ENCODE peak calls at places on chromosomes 2 and 18, in four cellular contexts. One of them, this sample, is unnamed.

GRCh38 chr18:4004176-4004829 is 450.8 kb downstream of the DLGAP1 start:
- DNase-seq in HFF-Myc: no peak
- DNase-seq in SK-N-SH: no peak
- DNase-seq in left lung: no peak
- DNase-seq in this sample: peak; percentile 12

GRCh38 chr2:112714836-112715631 is 5.8 kb upstream of the NT5DC4 start:
- DNase-seq in HFF-Myc: no peak
- DNase-seq in SK-N-SH: no peak
- DNase-seq in left lung: no peak
- DNase-seq in this sample: no peak

GRCh38 chr18:13025233-13025632 is 34.1 kb downstream of the CEP192 start:
- DNase-seq in HFF-Myc: no peak
- DNase-seq in SK-N-SH: no peak
- DNase-seq in left lung: no peak
- DNase-seq in this sample: no peak

GRCh38 chr2:3202926-3203325 is 174.7 kb downstream of the EIPR1 start:
- DNase-seq in HFF-Myc: no peak
- DNase-seq in SK-N-SH: no peak
- DNase-seq in left lung: no peak
- DNase-seq in this sample: no peak

GRCh38 chr2:48707466-48707865 is 48.1 kb downstream of the LHCGR start:
- DNase-seq in HFF-Myc: no peak
- DNase-seq in SK-N-SH: no peak
- DNase-seq in left lung: no peak
- DNase-seq in this sample: peak; percentile 15

GRCh38 chr2:232477751-232478510 is 9.7 kb downstream of the ECEL1 start:
- DNase-seq in HFF-Myc: no peak
- DNase-seq in SK-N-SH: no peak
- DNase-seq in left lung: no peak
- DNase-seq in this sample: no peak

GRCh38 chr18:74840492-74841167 is 243.0 kb downstream of the ZNF407 start:
- DNase-seq in HFF-Myc: peak; percentile 24
- DNase-seq in SK-N-SH: no peak
- DNase-seq in left lung: no peak
- DNase-seq in this sample: no peak

GRCh38 chr2:67600472-67600871 is 203.3 kb downstream of the ETAA1 start:
- DNase-seq in HFF-Myc: no peak
- DNase-seq in SK-N-SH: no peak
- DNase-seq in left lung: no peak
- DNase-seq in this sample: no peak

GRCh38 chr2:33531345-33532059 is 55.1 kb downstream of the RASGRP3 start:
- DNase-seq in HFF-Myc: no peak
- DNase-seq in SK-N-SH: no peak
- DNase-seq in left lung: no peak
- DNase-seq in this sample: peak; percentile 37

GRCh38 chr2:112706170-112706664 is 14.6 kb upstream of the NT5DC4 start:
- DNase-seq in HFF-Myc: no peak
- DNase-seq in SK-N-SH: no peak
- DNase-seq in left lung: no peak
- DNase-seq in this sample: peak; percentile 85

GRCh38 chr2:232800166-232800565 is 23.8 kb upstream of the KCNJ13 start:
- DNase-seq in HFF-Myc: no peak
- DNase-seq in SK-N-SH: no peak
- DNase-seq in left lung: no peak
- DNase-seq in this sample: no peak

GRCh38 chr2:45675130-45675812 is 23.8 kb downstream of the PRKCE start:
- DNase-seq in HFF-Myc: no peak
- DNase-seq in SK-N-SH: peak; percentile 67
- DNase-seq in left lung: no peak
- DNase-seq in this sample: no peak

GRCh38 chr2:10795508-10796046 is 17.0 kb downstream of the PDIA6 start:
- DNase-seq in HFF-Myc: no peak
- DNase-seq in SK-N-SH: no peak
- DNase-seq in left lung: no peak
- DNase-seq in this sample: no peak

GRCh38 chr2:240137596-240138274 is 1.6 kb upstream of the COPS9 start:
- DNase-seq in HFF-Myc: no peak
- DNase-seq in SK-N-SH: no peak
- DNase-seq in left lung: peak; percentile 66
- DNase-seq in this sample: no peak

GRCh38 chr2:204950695-204951094 is 405.4 kb downstream of the PARD3B start:
- DNase-seq in HFF-Myc: no peak
- DNase-seq in SK-N-SH: no peak
- DNase-seq in left lung: no peak
- DNase-seq in this sample: no peak

GRCh38 chr18:74480149-74480651 is 16.0 kb upstream of the CNDP2 start:
- DNase-seq in HFF-Myc: no peak
- DNase-seq in SK-N-SH: no peak
- DNase-seq in left lung: no peak
- DNase-seq in this sample: no peak

GRCh38 chr18:46071894-46072867 is at the start of gene PSTPIP2:
- DNase-seq in HFF-Myc: no peak
- DNase-seq in SK-N-SH: peak; percentile 84
- DNase-seq in left lung: peak; percentile 97
- DNase-seq in this sample: peak; percentile 54

GRCh38 chr2:151518802-151519201 is 109.1 kb downstream of the RIF1 start:
- DNase-seq in HFF-Myc: no peak
- DNase-seq in SK-N-SH: no peak
- DNase-seq in left lung: no peak
- DNase-seq in this sample: no peak

GRCh38 chr2:86393521-86394490 is 47.4 kb upstream of the KDM3A start:
- DNase-seq in HFF-Myc: no peak
- DNase-seq in SK-N-SH: no peak
- DNase-seq in left lung: no peak
- DNase-seq in this sample: peak; percentile 24

GRCh38 chr2:19580830-19581229 is 222.4 kb upstream of the OSR1 start:
- DNase-seq in HFF-Myc: no peak
- DNase-seq in SK-N-SH: no peak
- DNase-seq in left lung: no peak
- DNase-seq in this sample: no peak

GRCh38 chr2:175823291-175824073 is 178.6 kb downstream of the LNPK start:
- DNase-seq in HFF-Myc: no peak
- DNase-seq in SK-N-SH: no peak
- DNase-seq in left lung: no peak
- DNase-seq in this sample: no peak

GRCh38 chr18:50659091-50660003 is 99.5 kb downstream of the MAPK4 start:
- DNase-seq in HFF-Myc: no peak
- DNase-seq in SK-N-SH: no peak
- DNase-seq in left lung: no peak
- DNase-seq in this sample: no peak

GRCh38 chr2:191262436-191262835 is 17.2 kb downstream of the MYO1B start:
- DNase-seq in HFF-Myc: no peak
- DNase-seq in SK-N-SH: no peak
- DNase-seq in left lung: no peak
- DNase-seq in this sample: no peak

GRCh38 chr2:24489465-24489864 is 1.6 kb upstream of the NCOA1 start:
- DNase-seq in HFF-Myc: no peak
- DNase-seq in SK-N-SH: no peak
- DNase-seq in left lung: no peak
- DNase-seq in this sample: no peak

GRCh38 chr2:138846216-138846821 is 66.1 kb upstream of the NXPH2 start:
- DNase-seq in HFF-Myc: no peak
- DNase-seq in SK-N-SH: peak; percentile 47
- DNase-seq in left lung: no peak
- DNase-seq in this sample: peak; percentile 31

DNA sequence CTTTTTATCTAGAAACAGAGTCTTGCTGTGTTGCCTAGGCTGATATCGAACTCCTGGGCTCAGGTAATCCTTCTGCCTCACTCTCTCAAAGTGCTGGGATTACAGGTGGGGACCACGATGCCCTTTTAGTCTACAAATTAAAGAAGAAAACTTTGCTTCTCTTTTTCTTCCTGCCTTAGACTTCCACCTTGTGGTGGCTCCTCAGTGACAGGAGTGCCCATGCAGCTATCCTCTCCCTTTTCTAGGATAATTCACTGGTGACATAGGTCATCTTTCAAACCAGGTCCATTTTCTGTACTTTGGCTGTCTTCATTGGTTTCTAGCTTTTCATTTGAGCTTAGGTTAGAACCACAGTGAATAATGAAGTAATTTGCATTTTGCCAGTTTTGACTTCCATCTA is 13.6 kb downstream of the DCAF17 start:
- DNase-seq in HFF-Myc: no peak
- DNase-seq in SK-N-SH: no peak
- DNase-seq in left lung: no peak
- DNase-seq in this sample: peak; percentile 13
- TF ChIP-seq CTCF in HFF-Myc: no peak
- TF ChIP-seq CTCF in SK-N-SH: no peak
- TF ChIP-seq CTCF in left lung: no peak
- TF ChIP-seq CTCF in this sample: peak; percentile 19

GRCh38 chr2:197496695-197497094 is 2.9 kb downstream of the HSPD1 start:
- DNase-seq in HFF-Myc: no peak
- DNase-seq in SK-N-SH: no peak
- DNase-seq in left lung: no peak
- DNase-seq in this sample: no peak
- H3K4me3 ChIP-seq in HFF-Myc: peak overlapping the region; percentile 71
- H3K4me3 ChIP-seq in SK-N-SH: no peak overlapping the region
- H3K4me3 ChIP-seq in left lung: peak overlapping the region; percentile 94
- H3K4me3 ChIP-seq in this sample: peak overlapping the region; percentile 73

DNA sequence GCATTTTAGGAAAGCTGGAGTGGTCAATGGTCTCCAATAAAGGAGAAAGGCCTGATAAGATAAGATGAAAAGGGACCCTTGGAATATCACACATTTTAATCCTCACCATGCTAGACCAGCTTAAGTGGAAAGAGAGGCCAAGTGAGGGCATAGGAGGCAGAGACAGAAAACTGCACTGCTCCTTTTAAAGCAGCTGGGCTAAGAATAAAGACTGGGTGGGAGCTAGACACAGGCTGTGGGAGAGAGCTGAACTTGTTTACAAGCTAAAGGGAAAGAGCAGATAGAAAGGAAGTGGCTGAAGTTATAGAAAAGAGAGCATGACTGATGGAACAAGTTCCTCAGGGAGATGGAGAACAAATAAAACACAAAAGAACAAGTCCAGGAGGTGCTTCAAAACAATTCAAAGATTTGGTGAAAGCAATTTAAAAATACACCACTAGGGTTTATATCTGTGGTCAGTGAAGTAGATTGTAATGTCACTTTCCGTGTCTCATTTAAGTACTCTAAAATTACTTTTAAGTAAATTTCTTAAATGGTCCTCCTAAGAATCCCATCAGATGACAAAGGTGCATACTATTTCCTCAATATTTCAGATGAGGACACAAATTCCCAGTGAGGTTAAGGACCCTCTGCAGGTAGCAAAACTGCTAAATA is 7.5 kb downstream of the COL5A2 start:
- DNase-seq in HFF-Myc: no peak
- DNase-seq in SK-N-SH: no peak
- DNase-seq in left lung: no peak
- DNase-seq in this sample: no peak
- TF ChIP-seq CTCF in HFF-Myc: no peak
- TF ChIP-seq CTCF in SK-N-SH: peak; percentile 24
- TF ChIP-seq CTCF in left lung: no peak
- TF ChIP-seq CTCF in this sample: no peak

DNA sequence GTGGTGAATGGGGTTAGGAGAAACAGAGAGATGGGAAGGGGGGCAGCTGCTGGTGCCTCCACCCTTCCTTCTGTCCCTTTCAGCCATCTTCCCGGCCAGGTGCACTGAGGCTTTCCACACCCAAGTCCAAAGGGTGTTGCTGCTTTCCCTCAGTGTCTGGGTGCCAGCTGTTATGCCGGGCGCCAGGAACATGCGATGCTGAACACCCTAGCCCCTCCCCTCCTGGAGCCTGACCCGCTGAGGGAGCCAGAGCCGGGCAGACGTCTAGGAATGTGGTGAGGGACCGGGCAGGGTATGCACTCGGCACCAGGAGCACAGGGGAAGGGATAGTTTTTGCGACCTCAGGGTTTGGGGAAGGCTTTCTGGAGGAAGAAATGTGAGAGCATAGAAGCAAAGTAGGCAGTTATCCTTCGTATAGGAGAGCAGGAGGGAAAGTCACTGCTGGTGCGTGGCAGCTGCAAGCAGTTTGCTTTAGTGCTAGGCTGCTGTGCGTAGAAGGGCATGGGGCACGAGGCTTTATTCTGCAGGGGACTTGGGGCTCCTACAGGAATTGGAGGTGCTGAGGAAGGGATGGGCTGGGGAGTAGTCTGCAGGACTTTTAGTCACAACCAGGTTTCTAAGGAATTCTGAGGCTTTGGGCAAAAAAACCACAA is 147.7 kb downstream of the TSN start:
- DNase-seq in HFF-Myc: no peak
- DNase-seq in SK-N-SH: peak; percentile 79
- DNase-seq in left lung: no peak
- DNase-seq in this sample: no peak
- H3K4me3 ChIP-seq in HFF-Myc: no peak overlapping the region
- H3K4me3 ChIP-seq in SK-N-SH: no peak overlapping the region
- H3K4me3 ChIP-seq in left lung: no peak overlapping the region
- H3K4me3 ChIP-seq in this sample: no peak overlapping the region

GRCh38 chr2:61633250-61633649 is 95.1 kb upstream of the XPO1 start:
- DNase-seq in HFF-Myc: no peak
- DNase-seq in SK-N-SH: no peak
- DNase-seq in left lung: no peak
- DNase-seq in this sample: no peak
- TF ChIP-seq CTCF in HFF-Myc: no peak
- TF ChIP-seq CTCF in SK-N-SH: peak; percentile 58
- TF ChIP-seq CTCF in left lung: no peak
- TF ChIP-seq CTCF in this sample: no peak

GRCh38 chr18:43847164-43848091 is 570.1 kb upstream of the SYT4 start:
- DNase-seq in HFF-Myc: peak; percentile 75
- DNase-seq in SK-N-SH: no peak
- DNase-seq in left lung: no peak
- DNase-seq in this sample: no peak
- H3K4me3 ChIP-seq in HFF-Myc: peak overlapping the region; percentile 0
- H3K4me3 ChIP-seq in SK-N-SH: no peak overlapping the region
- H3K4me3 ChIP-seq in left lung: no peak overlapping the region
- H3K4me3 ChIP-seq in this sample: no peak overlapping the region

DNA sequence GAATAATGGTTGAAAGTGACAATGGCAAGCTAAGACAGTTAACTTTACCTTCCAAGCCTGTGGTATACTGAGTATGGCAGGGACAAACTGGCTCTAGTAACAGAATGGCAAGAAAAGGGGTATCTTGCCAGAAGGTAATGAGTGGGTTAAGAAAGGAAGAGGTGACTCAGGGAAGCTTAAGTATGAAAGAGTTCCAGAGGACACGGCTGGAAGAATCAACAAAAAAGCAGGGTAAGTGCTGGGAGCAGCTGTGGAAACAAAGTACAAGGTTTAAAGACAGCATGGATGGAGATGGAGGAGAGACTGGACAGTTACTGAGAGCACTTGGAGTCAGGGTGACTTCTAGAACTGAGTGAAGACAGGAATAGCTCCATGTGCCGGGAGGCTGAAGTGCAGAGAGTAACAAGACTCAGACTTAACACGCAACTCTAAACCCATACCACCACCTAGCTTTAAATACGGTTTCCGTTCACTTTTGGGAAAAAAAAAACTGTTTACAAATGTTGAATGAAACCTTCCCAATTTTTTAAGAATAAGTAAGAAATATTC is 69.0 kb downstream of the REV1 start:
- DNase-seq in HFF-Myc: no peak
- DNase-seq in SK-N-SH: no peak
- DNase-seq in left lung: no peak
- DNase-seq in this sample: no peak
- TF ChIP-seq CTCF in HFF-Myc: no peak
- TF ChIP-seq CTCF in SK-N-SH: no peak
- TF ChIP-seq CTCF in left lung: no peak
- TF ChIP-seq CTCF in this sample: no peak